ENCODE peak calls at places on chromosomes 4 and X, in four cellular contexts. R is fibroblast of the aortic adventitia, Z is psoas muscle, I is lung. T is an unnamed sample.

GRCh38 chrX:97704474-97704873 is 820.8 kb downstream of the RPA4 start:
- DNase-seq in R (no peak), Z (no peak), I (no peak), T (no peak)

GRCh38 chr4:108762559-108763225 is at the start of gene ETNPPL:
- DNase-seq in I (no peak), R (no peak), Z (peak; percentile 26), T (peak; percentile 84)

GRCh38 chr4:2743518-2744445 is 12.4 kb downstream of the TNIP2 start:
- DNase-seq in Z (no peak), R (no peak), I (no peak), T (no peak)

GRCh38 chr4:185238750-185239149 is 29.4 kb downstream of the SNX25 start:
- DNase-seq in R (no peak), Z (no peak), I (no peak), T (no peak)

GRCh38 chr4:107896158-107896645 is 35.1 kb upstream of the CYP2U1 start:
- DNase-seq in Z (no peak), R (peak; percentile 97), I (peak; percentile 32), T (no peak)

GRCh38 chr4:115315182-115315581 is 201.8 kb upstream of the NDST4 start:
- DNase-seq in I (no peak), Z (no peak), R (no peak), T (no peak)

GRCh38 chrX:129058405-129058804 is 464.9 kb downstream of the SMARCA1 start:
- DNase-seq in Z (no peak), R (no peak), I (no peak), T (no peak)

GRCh38 chrX:108584617-108585211 is 145.1 kb downstream of the COL4A5 start:
- DNase-seq in R (no peak), Z (no peak), I (no peak), T (no peak)

GRCh38 chr4:158094413-158095110 is 78.3 kb downstream of the GASK1B start:
- DNase-seq in Z (peak; percentile 14), I (no peak), R (peak; percentile 71), T (no peak)

GRCh38 chr4:115883251-115883650 is 769.8 kb upstream of the NDST4 start:
- DNase-seq in Z (no peak), I (no peak), R (no peak), T (no peak)

GRCh38 chrX:155577682-155578081 is 35.1 kb downstream of the TMLHE start:
- DNase-seq in Z (no peak), I (no peak), R (no peak), T (no peak)

GRCh38 chr4:159515314-159516025 is 412.6 kb downstream of the RAPGEF2 start:
- DNase-seq in I (no peak), Z (no peak), R (no peak), T (no peak)

GRCh38 chr4:141027421-141027820 is 105.8 kb downstream of the RNF150 start:
- DNase-seq in R (no peak), I (peak; percentile 32), Z (no peak), T (no peak)

GRCh38 chr4:182881928-182882327 is 35.3 kb downstream of the DCTD start:
- DNase-seq in I (no peak), R (no peak), Z (no peak), T (no peak)

DNA sequence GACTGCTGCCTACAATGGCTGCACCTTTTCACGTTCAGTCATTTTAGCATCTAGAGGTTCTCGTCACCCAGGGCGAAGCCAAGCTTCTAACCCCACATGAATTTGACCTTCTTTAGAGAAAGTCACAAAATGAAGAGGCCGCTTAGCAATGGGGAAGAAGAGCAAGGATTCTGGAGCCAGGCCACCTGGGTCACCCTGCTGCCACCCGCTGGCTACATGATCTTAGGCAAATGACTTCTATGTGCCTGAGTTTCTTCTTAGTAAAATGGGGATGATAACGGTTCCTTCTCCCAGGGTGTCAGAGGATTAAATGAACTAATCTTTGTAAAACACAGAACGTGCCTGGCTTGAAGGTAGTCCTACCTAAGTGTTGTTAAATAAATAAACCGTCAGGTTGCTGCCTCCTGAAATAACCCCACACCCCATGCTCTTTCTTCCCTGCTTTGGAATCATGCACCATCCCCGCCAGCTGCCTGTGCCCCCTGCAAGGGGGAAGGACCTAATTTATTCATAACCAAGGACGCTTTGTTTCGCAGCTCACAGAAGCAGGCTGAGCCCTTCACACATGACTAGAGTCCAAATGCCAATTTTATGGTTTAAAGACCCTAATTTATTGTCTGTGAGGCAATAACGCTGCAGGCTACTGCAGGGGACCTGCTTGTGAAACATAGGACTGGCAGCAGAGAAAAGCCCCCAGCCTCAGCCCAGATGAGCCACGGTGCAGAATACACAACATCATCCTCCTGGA is 28.6 kb upstream of the NSG1 start:
- DNase-seq in Z (no peak), R (no peak), I (no peak), T (no peak)
- TF ChIP-seq CTCF in Z (no peak), R (no peak), I (no peak), T (no peak)

DNA sequence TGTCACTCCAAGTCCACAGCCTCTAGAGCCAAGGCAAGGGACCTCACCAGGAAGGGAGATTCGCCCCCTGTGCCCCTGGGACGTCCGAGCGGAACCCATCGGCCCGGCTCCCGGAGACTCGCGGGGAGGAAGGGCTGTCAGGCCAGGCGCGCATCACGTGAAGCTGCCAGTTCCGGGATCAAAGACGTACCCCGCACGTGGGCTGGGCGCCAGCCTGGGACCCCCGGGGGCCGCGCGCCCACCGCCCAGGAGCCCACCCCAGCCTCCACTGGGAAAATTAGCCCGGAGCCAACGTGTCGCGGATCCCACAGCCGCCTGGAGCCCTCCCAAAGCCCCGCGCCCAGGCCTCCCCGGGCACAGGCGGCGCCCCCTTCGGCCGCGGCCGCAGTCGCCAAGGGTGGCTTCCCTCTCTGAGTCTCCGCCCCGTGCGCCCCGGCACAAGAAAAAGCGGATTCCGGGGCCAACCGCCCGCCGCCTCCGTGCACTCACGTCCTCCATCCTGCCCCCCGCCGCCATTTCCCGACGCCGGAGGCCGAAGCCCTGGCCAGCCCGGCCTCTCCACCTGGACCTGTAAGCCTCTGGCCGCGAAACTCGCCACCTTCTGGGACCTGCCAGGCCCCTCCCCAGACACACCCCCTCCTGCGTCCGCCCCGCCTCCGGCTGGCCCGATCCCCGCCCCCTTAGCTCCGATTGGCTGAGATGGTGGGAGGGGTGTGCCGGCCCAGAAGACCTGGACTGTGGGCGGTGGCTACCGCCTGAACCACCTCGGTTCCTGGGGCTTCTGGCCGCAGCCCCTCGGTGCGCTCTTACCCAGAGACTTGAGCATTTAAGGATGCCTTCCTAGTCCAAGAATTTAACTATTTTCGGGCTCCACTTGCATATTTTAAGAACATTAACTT is at the start of gene TMEM192:
- DNase-seq in I (peak; percentile 96), Z (peak; percentile 90), R (peak; percentile 85), T (peak; percentile 97)
- TF ChIP-seq CTCF in I (no peak), Z (peak; percentile 34), R (peak; percentile 26), T (peak; percentile 48)

GRCh38 chr4:103201724-103202123 is 3.6 kb upstream of the CENPE start:
- DNase-seq in R (no peak), Z (no peak), I (no peak), T (no peak)

GRCh38 chr4:103204114-103204513 is 6.0 kb upstream of the CENPE start:
- DNase-seq in R (peak; percentile 43), Z (no peak), I (no peak), T (no peak)

GRCh38 chr4:103207673-103208072 is 9.5 kb upstream of the CENPE start:
- DNase-seq in Z (no peak), I (no peak), R (no peak), T (no peak)
- TF ChIP-seq CTCF in Z (no peak), I (no peak), R (no peak), T (no peak)

DNA sequence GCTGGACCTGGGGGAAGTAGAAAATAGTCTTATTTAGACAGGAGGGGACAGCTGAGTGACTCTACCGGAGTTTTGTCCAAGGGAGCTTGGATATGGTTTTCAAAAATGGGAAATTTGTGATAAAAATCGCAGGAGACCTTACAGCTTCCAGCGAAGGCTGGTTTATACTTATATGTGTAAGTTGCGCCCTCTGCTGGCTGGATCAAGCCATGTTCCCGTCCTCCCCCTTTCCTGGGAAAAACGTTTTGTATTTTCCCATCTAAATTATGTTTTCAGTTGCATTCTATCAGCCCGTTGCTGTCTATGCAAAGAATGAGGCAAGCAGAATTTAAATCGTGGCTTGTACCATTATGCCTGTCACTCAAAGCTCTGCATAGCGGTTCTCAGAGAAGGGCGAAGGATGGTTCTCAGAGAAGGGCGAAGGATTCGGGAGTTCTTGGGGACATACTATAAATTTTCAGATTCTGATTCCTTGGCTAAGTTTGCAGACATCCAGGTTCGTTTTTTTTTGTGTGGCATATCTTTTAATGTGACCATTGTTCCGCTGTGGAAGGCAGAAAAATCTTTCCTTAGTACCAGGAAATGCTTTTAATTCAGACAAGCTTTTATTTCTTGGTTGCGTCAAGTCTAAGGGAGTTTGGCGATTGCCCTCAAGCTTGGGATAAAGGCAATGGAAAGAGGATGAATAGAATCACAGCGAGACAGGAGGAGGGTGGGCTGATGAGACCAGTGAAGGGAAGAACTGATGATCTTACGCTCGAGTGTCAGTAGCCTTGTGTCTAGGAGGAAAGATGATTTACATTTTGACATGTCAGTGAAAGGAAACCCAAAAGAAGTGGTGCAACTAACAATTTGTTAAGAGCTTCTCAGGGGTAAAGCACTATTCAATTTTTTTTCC is 128.5 kb upstream of the ARX start:
- DNase-seq in R (peak; percentile 72), Z (peak; percentile 42), I (peak; percentile 45), T (no peak)
- TF ChIP-seq CTCF in R (peak; percentile 76), Z (peak; percentile 85), I (peak; percentile 56), T (peak; percentile 90)

GRCh38 chr4:112231779-112232713 is at the start of gene AP1AR:
- DNase-seq in Z (peak; percentile 85), I (peak; percentile 81), R (peak; percentile 61), T (peak; percentile 94)
- TF ChIP-seq CTCF in Z (peak; percentile 37), I (no peak), R (peak; percentile 61), T (peak; percentile 48)

GRCh38 chrX:14056201-14056600 is 26.5 kb upstream of the GEMIN8 start:
- DNase-seq in Z (no peak), I (no peak), R (peak; percentile 19), T (no peak)

GRCh38 chrX:14050704-14051103 is 21.0 kb upstream of the GEMIN8 start:
- DNase-seq in I (no peak), R (peak; percentile 17), Z (no peak), T (no peak)

DNA sequence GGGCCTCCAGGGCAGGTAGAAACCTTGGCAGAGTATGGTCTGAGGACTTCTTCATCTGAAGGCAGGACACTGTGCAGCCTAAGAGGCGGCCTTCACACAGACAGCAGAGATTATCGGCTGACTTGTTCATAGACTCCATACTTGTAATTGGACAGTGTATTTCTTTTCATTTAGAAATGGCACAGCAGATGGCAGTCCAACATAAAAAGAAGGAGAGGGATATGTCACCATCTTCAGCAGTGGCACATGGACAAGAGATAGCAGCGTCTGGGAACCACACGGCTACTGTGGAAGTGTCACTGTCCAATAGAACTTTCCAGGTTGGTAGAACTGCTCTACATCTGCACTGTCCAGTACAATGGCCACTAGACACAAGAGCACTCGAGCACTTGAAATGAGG is 21.7 kb upstream of the GEMIN8 start:
- DNase-seq in R (no peak), I (no peak), Z (no peak), T (no peak)
- TF ChIP-seq CTCF in R (no peak), I (no peak), Z (no peak), T (no peak)

GRCh38 chr4:62644372-62644771 is 1444.2 kb downstream of the ADGRL3 start:
- DNase-seq in I (no peak), Z (no peak), R (peak; percentile 1), T (no peak)
- TF ChIP-seq CTCF in I (no peak), Z (peak; percentile 11), R (no peak), T (peak; percentile 19)